ENCODE peak calls at places on chromosomes 3 and 15, in nine cellular contexts. One of them, this sample, is unnamed.

GRCh38 chr3:134992586-134992985 is 197.5 kb downstream of the EPHB1 start:
- DNase-seq in HepG2: no peak
- DNase-seq in thoracic aorta: no peak
- DNase-seq in lower leg skin: no peak
- DNase-seq in amniotic stem cell: no peak
- DNase-seq in fibroblast of lung: no peak
- DNase-seq in neural crest cell: no peak
- DNase-seq in kidney tubule cell: peak
- DNase-seq in heart right ventricle: no peak
- DNase-seq in this sample: peak

GRCh38 chr15:73631915-73632669 is 1.1 kb downstream of the NPTN start:
- DNase-seq in HepG2: no peak
- DNase-seq in thoracic aorta: no peak
- DNase-seq in lower leg skin: peak
- DNase-seq in amniotic stem cell: no peak
- DNase-seq in fibroblast of lung: peak
- DNase-seq in neural crest cell: no peak
- DNase-seq in kidney tubule cell: peak
- DNase-seq in heart right ventricle: peak
- DNase-seq in this sample: peak

GRCh38 chr3:194890086-194890485 is 204.4 kb downstream of the FAM43A start:
- DNase-seq in HepG2: no peak
- DNase-seq in thoracic aorta: no peak
- DNase-seq in lower leg skin: no peak
- DNase-seq in amniotic stem cell: no peak
- DNase-seq in fibroblast of lung: no peak
- DNase-seq in neural crest cell: no peak
- DNase-seq in kidney tubule cell: no peak
- DNase-seq in heart right ventricle: no peak
- DNase-seq in this sample: no peak

GRCh38 chr3:141063831-141064230 is 12.7 kb downstream of the SPSB4 start:
- DNase-seq in HepG2: no peak
- DNase-seq in thoracic aorta: no peak
- DNase-seq in lower leg skin: no peak
- DNase-seq in amniotic stem cell: no peak
- DNase-seq in fibroblast of lung: no peak
- DNase-seq in neural crest cell: no peak
- DNase-seq in kidney tubule cell: no peak
- DNase-seq in heart right ventricle: no peak
- DNase-seq in this sample: no peak

GRCh38 chr3:105526349-105527111 is 159.8 kb downstream of the ALCAM start:
- DNase-seq in HepG2: no peak
- DNase-seq in thoracic aorta: no peak
- DNase-seq in lower leg skin: no peak
- DNase-seq in amniotic stem cell: no peak
- DNase-seq in fibroblast of lung: peak
- DNase-seq in neural crest cell: no peak
- DNase-seq in kidney tubule cell: peak
- DNase-seq in heart right ventricle: no peak
- DNase-seq in this sample: no peak

GRCh38 chr15:64383760-64384159 is 2.5 kb upstream of the PCLAF start:
- DNase-seq in HepG2: no peak
- DNase-seq in thoracic aorta: no peak
- DNase-seq in lower leg skin: no peak
- DNase-seq in amniotic stem cell: no peak
- DNase-seq in fibroblast of lung: no peak
- DNase-seq in neural crest cell: no peak
- DNase-seq in kidney tubule cell: no peak
- DNase-seq in heart right ventricle: no peak
- DNase-seq in this sample: no peak

GRCh38 chr3:64179860-64180259 is 45.4 kb downstream of the PRICKLE2 start:
- DNase-seq in HepG2: no peak
- DNase-seq in thoracic aorta: no peak
- DNase-seq in lower leg skin: no peak
- DNase-seq in amniotic stem cell: no peak
- DNase-seq in fibroblast of lung: no peak
- DNase-seq in neural crest cell: no peak
- DNase-seq in kidney tubule cell: no peak
- DNase-seq in heart right ventricle: no peak
- DNase-seq in this sample: no peak

GRCh38 chr3:122295286-122295685 is 29.8 kb upstream of the CSTA start:
- DNase-seq in HepG2: no peak
- DNase-seq in thoracic aorta: no peak
- DNase-seq in lower leg skin: no peak
- DNase-seq in amniotic stem cell: no peak
- DNase-seq in fibroblast of lung: no peak
- DNase-seq in neural crest cell: no peak
- DNase-seq in kidney tubule cell: no peak
- DNase-seq in heart right ventricle: no peak
- DNase-seq in this sample: no peak

GRCh38 chr3:142501004-142501926 is 53.4 kb upstream of the XRN1 start:
- DNase-seq in HepG2: no peak
- DNase-seq in thoracic aorta: no peak
- DNase-seq in lower leg skin: no peak
- DNase-seq in amniotic stem cell: peak
- DNase-seq in fibroblast of lung: peak
- DNase-seq in neural crest cell: no peak
- DNase-seq in kidney tubule cell: peak
- DNase-seq in heart right ventricle: no peak
- DNase-seq in this sample: no peak

GRCh38 chr3:128131897-128132646 is 8.5 kb upstream of the RUVBL1 start:
- DNase-seq in HepG2: peak
- DNase-seq in thoracic aorta: no peak
- DNase-seq in lower leg skin: no peak
- DNase-seq in amniotic stem cell: no peak
- DNase-seq in fibroblast of lung: no peak
- DNase-seq in neural crest cell: no peak
- DNase-seq in kidney tubule cell: no peak
- DNase-seq in heart right ventricle: no peak
- DNase-seq in this sample: no peak

GRCh38 chr3:24832878-24833277 is 338.2 kb upstream of the THRB start:
- DNase-seq in HepG2: no peak
- DNase-seq in thoracic aorta: no peak
- DNase-seq in lower leg skin: no peak
- DNase-seq in amniotic stem cell: no peak
- DNase-seq in fibroblast of lung: no peak
- DNase-seq in neural crest cell: no peak
- DNase-seq in kidney tubule cell: no peak
- DNase-seq in heart right ventricle: no peak
- DNase-seq in this sample: no peak

GRCh38 chr15:70353606-70354259 is 256.0 kb upstream of the TLE3 start:
- DNase-seq in HepG2: no peak
- DNase-seq in thoracic aorta: no peak
- DNase-seq in lower leg skin: no peak
- DNase-seq in amniotic stem cell: no peak
- DNase-seq in fibroblast of lung: no peak
- DNase-seq in neural crest cell: no peak
- DNase-seq in kidney tubule cell: no peak
- DNase-seq in heart right ventricle: no peak
- DNase-seq in this sample: no peak

GRCh38 chr3:60309539-60310268 is 941.5 kb downstream of the FHIT start:
- DNase-seq in HepG2: no peak
- DNase-seq in thoracic aorta: no peak
- DNase-seq in lower leg skin: no peak
- DNase-seq in amniotic stem cell: no peak
- DNase-seq in fibroblast of lung: no peak
- DNase-seq in neural crest cell: no peak
- DNase-seq in kidney tubule cell: no peak
- DNase-seq in heart right ventricle: no peak
- DNase-seq in this sample: no peak

GRCh38 chr3:183513046-183513706 is 42.3 kb downstream of the KLHL6 start:
- DNase-seq in HepG2: no peak
- DNase-seq in thoracic aorta: no peak
- DNase-seq in lower leg skin: no peak
- DNase-seq in amniotic stem cell: no peak
- DNase-seq in fibroblast of lung: no peak
- DNase-seq in neural crest cell: no peak
- DNase-seq in kidney tubule cell: no peak
- DNase-seq in heart right ventricle: peak
- DNase-seq in this sample: no peak

GRCh38 chr3:146125946-146126345 is 35.0 kb downstream of the PLOD2 start:
- DNase-seq in HepG2: peak
- DNase-seq in thoracic aorta: no peak
- DNase-seq in lower leg skin: no peak
- DNase-seq in amniotic stem cell: peak
- DNase-seq in fibroblast of lung: peak
- DNase-seq in neural crest cell: no peak
- DNase-seq in kidney tubule cell: peak
- DNase-seq in heart right ventricle: no peak
- DNase-seq in this sample: no peak

GRCh38 chr15:57537072-57537471 is 54.6 kb upstream of the MYZAP start:
- DNase-seq in HepG2: peak
- DNase-seq in thoracic aorta: peak
- DNase-seq in lower leg skin: peak
- DNase-seq in amniotic stem cell: no peak
- DNase-seq in fibroblast of lung: peak
- DNase-seq in neural crest cell: no peak
- DNase-seq in kidney tubule cell: peak
- DNase-seq in heart right ventricle: no peak
- DNase-seq in this sample: peak

GRCh38 chr15:25862469-25863066 is 559 bp downstream of the ATP10A start:
- DNase-seq in HepG2: no peak
- DNase-seq in thoracic aorta: no peak
- DNase-seq in lower leg skin: no peak
- DNase-seq in amniotic stem cell: no peak
- DNase-seq in fibroblast of lung: peak
- DNase-seq in neural crest cell: no peak
- DNase-seq in kidney tubule cell: peak
- DNase-seq in heart right ventricle: no peak
- DNase-seq in this sample: no peak

GRCh38 chr3:135503429-135504083 is 462.0 kb upstream of the PPP2R3A start:
- DNase-seq in HepG2: peak
- DNase-seq in thoracic aorta: no peak
- DNase-seq in lower leg skin: peak
- DNase-seq in amniotic stem cell: peak
- DNase-seq in fibroblast of lung: peak
- DNase-seq in neural crest cell: peak
- DNase-seq in kidney tubule cell: peak
- DNase-seq in heart right ventricle: peak
- DNase-seq in this sample: peak

GRCh38 chr3:158489181-158489580 is 81.8 kb upstream of the MLF1 start:
- DNase-seq in HepG2: no peak
- DNase-seq in thoracic aorta: no peak
- DNase-seq in lower leg skin: no peak
- DNase-seq in amniotic stem cell: no peak
- DNase-seq in fibroblast of lung: no peak
- DNase-seq in neural crest cell: no peak
- DNase-seq in kidney tubule cell: no peak
- DNase-seq in heart right ventricle: no peak
- DNase-seq in this sample: no peak

GRCh38 chr15:85581495-85581894 is 201.1 kb downstream of the AKAP13 start:
- DNase-seq in HepG2: no peak
- DNase-seq in thoracic aorta: no peak
- DNase-seq in lower leg skin: peak
- DNase-seq in amniotic stem cell: no peak
- DNase-seq in fibroblast of lung: no peak
- DNase-seq in neural crest cell: no peak
- DNase-seq in kidney tubule cell: peak
- DNase-seq in heart right ventricle: peak
- DNase-seq in this sample: peak

GRCh38 chr3:4601926-4602325 is 108.8 kb downstream of the ITPR1 start:
- DNase-seq in HepG2: no peak
- DNase-seq in thoracic aorta: no peak
- DNase-seq in lower leg skin: no peak
- DNase-seq in amniotic stem cell: no peak
- DNase-seq in fibroblast of lung: no peak
- DNase-seq in neural crest cell: no peak
- DNase-seq in kidney tubule cell: no peak
- DNase-seq in heart right ventricle: no peak
- DNase-seq in this sample: no peak

GRCh38 chr15:92527197-92527596 is 128.4 kb downstream of the FAM174B start:
- DNase-seq in HepG2: no peak
- DNase-seq in thoracic aorta: no peak
- DNase-seq in lower leg skin: peak
- DNase-seq in amniotic stem cell: no peak
- DNase-seq in fibroblast of lung: no peak
- DNase-seq in neural crest cell: no peak
- DNase-seq in kidney tubule cell: no peak
- DNase-seq in heart right ventricle: peak
- DNase-seq in this sample: no peak

GRCh38 chr3:160027541-160028195 is 39.0 kb downstream of the IL12A start:
- DNase-seq in HepG2: no peak
- DNase-seq in thoracic aorta: no peak
- DNase-seq in lower leg skin: no peak
- DNase-seq in amniotic stem cell: peak
- DNase-seq in fibroblast of lung: peak
- DNase-seq in neural crest cell: no peak
- DNase-seq in kidney tubule cell: peak
- DNase-seq in heart right ventricle: no peak
- DNase-seq in this sample: no peak

GRCh38 chr3:64443553-64444331 is 218.5 kb upstream of the PRICKLE2 start:
- DNase-seq in HepG2: no peak
- DNase-seq in thoracic aorta: no peak
- DNase-seq in lower leg skin: no peak
- DNase-seq in amniotic stem cell: peak
- DNase-seq in fibroblast of lung: peak
- DNase-seq in neural crest cell: no peak
- DNase-seq in kidney tubule cell: peak
- DNase-seq in heart right ventricle: no peak
- DNase-seq in this sample: no peak

GRCh38 chr3:179268400-179269051 is 17.6 kb upstream of the KCNMB3 start:
- DNase-seq in HepG2: no peak
- DNase-seq in thoracic aorta: no peak
- DNase-seq in lower leg skin: no peak
- DNase-seq in amniotic stem cell: no peak
- DNase-seq in fibroblast of lung: no peak
- DNase-seq in neural crest cell: no peak
- DNase-seq in kidney tubule cell: no peak
- DNase-seq in heart right ventricle: no peak
- DNase-seq in this sample: no peak

GRCh38 chr15:71364117-71364584 is 248.9 kb downstream of the THSD4 start:
- DNase-seq in HepG2: no peak
- DNase-seq in thoracic aorta: no peak
- DNase-seq in lower leg skin: peak
- DNase-seq in amniotic stem cell: no peak
- DNase-seq in fibroblast of lung: no peak
- DNase-seq in neural crest cell: no peak
- DNase-seq in kidney tubule cell: no peak
- DNase-seq in heart right ventricle: no peak
- DNase-seq in this sample: no peak

GRCh38 chr15:70088887-70089691 is 8.6 kb downstream of the TLE3 start:
- DNase-seq in HepG2: no peak
- DNase-seq in thoracic aorta: no peak
- DNase-seq in lower leg skin: no peak
- DNase-seq in amniotic stem cell: no peak
- DNase-seq in fibroblast of lung: peak
- DNase-seq in neural crest cell: no peak
- DNase-seq in kidney tubule cell: no peak
- DNase-seq in heart right ventricle: no peak
- DNase-seq in this sample: no peak

GRCh38 chr15:64267331-64267973 is 88.5 kb downstream of the CSNK1G1 start:
- DNase-seq in HepG2: no peak
- DNase-seq in thoracic aorta: no peak
- DNase-seq in lower leg skin: no peak
- DNase-seq in amniotic stem cell: no peak
- DNase-seq in fibroblast of lung: no peak
- DNase-seq in neural crest cell: no peak
- DNase-seq in kidney tubule cell: no peak
- DNase-seq in heart right ventricle: no peak
- DNase-seq in this sample: no peak

GRCh38 chr3:50221051-50221412 is 15.0 kb upstream of the GNAI2 start:
- DNase-seq in HepG2: no peak
- DNase-seq in thoracic aorta: no peak
- DNase-seq in lower leg skin: no peak
- DNase-seq in amniotic stem cell: no peak
- DNase-seq in fibroblast of lung: no peak
- DNase-seq in neural crest cell: no peak
- DNase-seq in kidney tubule cell: no peak
- DNase-seq in heart right ventricle: no peak
- DNase-seq in this sample: no peak

GRCh38 chr3:103337179-103337845 is 902.5 kb downstream of the ZPLD1 start:
- DNase-seq in HepG2: no peak
- DNase-seq in thoracic aorta: no peak
- DNase-seq in lower leg skin: no peak
- DNase-seq in amniotic stem cell: no peak
- DNase-seq in fibroblast of lung: no peak
- DNase-seq in neural crest cell: no peak
- DNase-seq in kidney tubule cell: no peak
- DNase-seq in heart right ventricle: no peak
- DNase-seq in this sample: no peak

GRCh38 chr3:138378990-138379389 is 30.6 kb downstream of the MRAS start:
- DNase-seq in HepG2: peak
- DNase-seq in thoracic aorta: no peak
- DNase-seq in lower leg skin: no peak
- DNase-seq in amniotic stem cell: no peak
- DNase-seq in fibroblast of lung: no peak
- DNase-seq in neural crest cell: no peak
- DNase-seq in kidney tubule cell: no peak
- DNase-seq in heart right ventricle: no peak
- DNase-seq in this sample: no peak

This sample was measured in small intestine.